ENCODE peak calls at places on chromosomes 1 and 21, in ten cellular contexts. O is stimulated activated CD4-positive, alpha-beta T cell treated with anti-CD3 and anti-CD28 coated beads, Interleukin-1b, Interleukin-23, amount 100 ng/mL, for 1 hour; U is Calu3; J is GM12878; K is H4; B is small intestine; M is choroid plexus epithelial cell; P is IMR-90; D is ovary; A is dermis microvascular lymphatic vessel endothelial cell. Z is an unnamed sample.

GRCh38 chr1:218837051-218837450 is 336.6 kb upstream of the LYPLAL1 start:
- DNase-seq in O (no peak), U (no peak), J (no peak), K (no peak), B (no peak), M (no peak), P (no peak), D (no peak), A (peak), Z (no peak)

GRCh38 chr1:173383341-173383740 is 93.8 kb upstream of the PRDX6 start:
- DNase-seq in O (no peak), U (no peak), J (no peak), K (no peak), B (no peak), M (no peak), P (peak), D (no peak), A (no peak), Z (no peak)

GRCh38 chr1:98468111-98468717 is 193.3 kb upstream of the SNX7 start:
- DNase-seq in O (no peak), U (peak), J (no peak), K (peak), B (peak), M (peak), P (peak), D (no peak), A (peak), Z (peak)

GRCh38 chr1:200673952-200674823 is 4.5 kb upstream of the DDX59 start:
- DNase-seq in O (no peak), U (no peak), J (no peak), K (no peak), B (no peak), M (peak), P (peak), D (no peak), A (no peak), Z (no peak)

GRCh38 chr1:186896211-186896610 is 67.5 kb downstream of the PLA2G4A start:
- DNase-seq in O (no peak), U (no peak), J (no peak), K (no peak), B (peak), M (peak), P (peak), D (no peak), A (no peak), Z (no peak)

GRCh38 chr1:205240118-205240517 is 12.4 kb downstream of the TMCC2 start:
- DNase-seq in O (no peak), U (no peak), J (no peak), K (no peak), B (no peak), M (no peak), P (no peak), D (no peak), A (no peak), Z (no peak)

GRCh38 chr1:65147424-65148177 is 402 bp upstream of the AK4 start:
- DNase-seq in O (no peak), U (peak), J (no peak), K (no peak), B (peak), M (peak), P (no peak), D (peak), A (peak), Z (no peak)

GRCh38 chr1:179077396-179077795 is 4.5 kb upstream of the TOR3A start:
- DNase-seq in O (no peak), U (no peak), J (no peak), K (no peak), B (no peak), M (peak), P (peak), D (no peak), A (no peak), Z (no peak)

GRCh38 chr1:222916067-222916466 is 101.2 kb downstream of the DISP1 start:
- DNase-seq in O (no peak), U (no peak), J (no peak), K (no peak), B (peak), M (no peak), P (no peak), D (no peak), A (no peak), Z (no peak)

GRCh38 chr21:38377165-38378093 is 120.6 kb downstream of the KCNJ15 start:
- DNase-seq in O (no peak), U (no peak), J (no peak), K (no peak), B (no peak), M (no peak), P (no peak), D (no peak), A (peak), Z (no peak)

GRCh38 chr1:169999357-169999756 is 75.1 kb downstream of the KIFAP3 start:
- DNase-seq in O (no peak), U (no peak), J (no peak), K (peak), B (peak), M (peak), P (peak), D (no peak), A (peak), Z (no peak)

GRCh38 chr1:184563308-184563707 is 176.5 kb downstream of the C1orf21 start:
- DNase-seq in O (no peak), U (peak), J (no peak), K (no peak), B (peak), M (peak), P (peak), D (no peak), A (peak), Z (peak)

GRCh38 chr1:205920159-205920558 is 23.1 kb downstream of the SLC26A9 start:
- DNase-seq in O (no peak), U (no peak), J (no peak), K (no peak), B (no peak), M (peak), P (peak), D (no peak), A (peak), Z (no peak)

GRCh38 chr1:111821121-111821745 is 65.5 kb downstream of the DDX20 start:
- DNase-seq in O (no peak), U (no peak), J (no peak), K (no peak), B (no peak), M (no peak), P (no peak), D (no peak), A (no peak), Z (no peak)

GRCh38 chr21:31201548-31201947 is 142.5 kb downstream of the TIAM1 start:
- DNase-seq in O (no peak), U (no peak), J (peak), K (no peak), B (no peak), M (peak), P (peak), D (peak), A (no peak), Z (no peak)

GRCh38 chr1:176705585-176705984 is 242.6 kb downstream of the PAPPA2 start:
- DNase-seq in O (no peak), U (no peak), J (no peak), K (no peak), B (no peak), M (no peak), P (no peak), D (no peak), A (no peak), Z (no peak)

GRCh38 chr1:227903614-227904501 is 43.9 kb downstream of the WNT9A start:
- DNase-seq in O (no peak), U (no peak), J (no peak), K (no peak), B (no peak), M (no peak), P (no peak), D (no peak), A (no peak), Z (peak)

GRCh38 chr1:111489604-111490003 is 13.8 kb downstream of the ADORA3 start:
- DNase-seq in O (no peak), U (no peak), J (no peak), K (no peak), B (no peak), M (peak), P (no peak), D (no peak), A (no peak), Z (no peak)

GRCh38 chr21:38853421-38853919 is 47.7 kb downstream of the ETS2 start:
- DNase-seq in O (no peak), U (peak), J (no peak), K (peak), B (peak), M (peak), P (peak), D (no peak), A (peak), Z (no peak)

GRCh38 chr1:206631085-206631509 is 4.2 kb upstream of the DYRK3 start:
- DNase-seq in O (no peak), U (peak), J (peak), K (peak), B (peak), M (peak), P (peak), D (peak), A (peak), Z (peak)

GRCh38 chr1:17460265-17460664 is 20.8 kb upstream of the RCC2 start:
- DNase-seq in O (no peak), U (peak), J (no peak), K (no peak), B (no peak), M (no peak), P (no peak), D (no peak), A (no peak), Z (no peak)

GRCh38 chr1:109252893-109253802 is 3.8 kb downstream of the CELSR2 start:
- DNase-seq in O (no peak), U (no peak), J (no peak), K (no peak), B (no peak), M (no peak), P (no peak), D (no peak), A (peak), Z (peak)

GRCh38 chr1:8343464-8344001 is 25.6 kb downstream of the SLC45A1 start:
- DNase-seq in O (no peak), U (peak), J (no peak), K (peak), B (no peak), M (peak), P (peak), D (peak), A (peak), Z (no peak)

GRCh38 chr21:14712121-14712520 is 166.0 kb upstream of the SAMSN1 start:
- DNase-seq in O (no peak), U (no peak), J (no peak), K (no peak), B (no peak), M (peak), P (no peak), D (no peak), A (peak), Z (no peak)

GRCh38 chr1:228152097-228152917 is 2.6 kb downstream of the GJC2 start:
- DNase-seq in O (no peak), U (no peak), J (no peak), K (no peak), B (no peak), M (no peak), P (no peak), D (no peak), A (no peak), Z (no peak)

GRCh38 chr1:22414244-22414751 is 37.4 kb upstream of the ZBTB40 start:
- DNase-seq in O (no peak), U (peak), J (no peak), K (peak), B (peak), M (peak), P (peak), D (peak), A (no peak), Z (no peak)

GRCh38 chr1:109874445-109874844 is 36.2 kb upstream of the CSF1 start:
- DNase-seq in O (no peak), U (no peak), J (no peak), K (no peak), B (no peak), M (no peak), P (no peak), D (no peak), A (peak), Z (no peak)

GRCh38 chr1:110339040-110339426 is at the start of gene RBM15:
- DNase-seq in O (peak), U (peak), J (peak), K (peak), B (peak), M (peak), P (peak), D (peak), A (peak), Z (peak)

Z was measured in NCI-H1694.